ENCODE peak calls at places on chromosomes 12 and 14, in seven cellular contexts. K is stimulated activated naive CD4-positive, alpha-beta T cell; V is hippocampal formation; D is NCI-H2029; Z is GM04504; T is Daoy; S is MM.1S. N is an unnamed sample.

GRCh38 chr12:48125985-48126384 is 6.8 kb downstream of the PFKM start:
- DNase-seq in K (no peak), V (no peak), D (no peak), Z (no peak), T (no peak), S (no peak), N (no peak)

GRCh38 chr12:131693149-131693548 is 17.7 kb upstream of the SFSWAP start:
- DNase-seq in K (no peak), V (no peak), D (no peak), Z (no peak), T (no peak), S (no peak), N (no peak)

GRCh38 chr12:118633071-118633470 is 256.7 kb downstream of the SUDS3 start:
- DNase-seq in K (no peak), V (no peak), D (no peak), Z (no peak), T (no peak), S (no peak), N (no peak)

GRCh38 chr12:84034891-84035290 is 877.7 kb downstream of the SLC6A15 start:
- DNase-seq in K (no peak), V (no peak), D (no peak), Z (no peak), T (no peak), S (no peak), N (no peak)

GRCh38 chr14:101186544-101186943 is 283.0 kb upstream of the RTL1 start:
- DNase-seq in K (no peak), V (no peak), D (no peak), Z (no peak), T (no peak), S (no peak), N (no peak)

GRCh38 chr12:75712223-75712622 is 200.8 kb upstream of the KRR1 start:
- DNase-seq in K (no peak), V (no peak), D (no peak), Z (no peak), T (peak), S (no peak), N (peak)

GRCh38 chr14:103105580-103106168 is 11.1 kb downstream of the EXOC3L4 start:
- DNase-seq in K (peak), V (no peak), D (no peak), Z (no peak), T (no peak), S (peak), N (no peak)

GRCh38 chr12:64746663-64747062 is 12.5 kb downstream of the GNS start:
- DNase-seq in K (no peak), V (no peak), D (no peak), Z (no peak), T (no peak), S (no peak), N (peak)

GRCh38 chr12:13041224-13041623 is 3.0 kb upstream of the FAM234B start:
- DNase-seq in K (no peak), V (no peak), D (no peak), Z (no peak), T (no peak), S (no peak), N (no peak)

GRCh38 chr14:86296173-86296572 is 766.2 kb downstream of the FLRT2 start:
- DNase-seq in K (no peak), V (no peak), D (no peak), Z (peak), T (peak), S (no peak), N (peak)

GRCh38 chr14:72786377-72787350 is 107.2 kb downstream of the DPF3 start:
- DNase-seq in K (no peak), V (no peak), D (no peak), Z (no peak), T (no peak), S (no peak), N (no peak)

N was measured in A172.